ENCODE peak calls at places on chromosomes 16 and 17, in six cellular contexts. X is lower lobe of right lung; R is gastrocnemius medialis; J is left lung; Y is nucleus accumbens; A is CD4-positive, alpha-beta T cell. G is an unnamed sample.

GRCh38 chr17:79073016-79073705 is 1.5 kb upstream of the ENGASE start:
- DNase-seq in J (no peak), R (no peak), A (no peak), Y (no peak), X (peak; percentile 30), G (no peak)

GRCh38 chr16:85042126-85042525 is 14.5 kb downstream of the KIAA0513 start:
- DNase-seq in A (no peak), R (no peak), X (no peak), J (no peak), Y (no peak), G (no peak)

GRCh38 chr16:1696863-1697262 is 9.1 kb upstream of the MAPK8IP3 start:
- DNase-seq in X (no peak), J (no peak), A (no peak), R (no peak), Y (no peak), G (no peak)

GRCh38 chr17:64354824-64355535 is 35.7 kb downstream of the PECAM1 start:
- DNase-seq in J (peak; percentile 12), Y (no peak), R (no peak), X (no peak), A (no peak), G (no peak)

GRCh38 chr17:48457080-48457836 is 27.2 kb upstream of the SKAP1 start:
- DNase-seq in R (no peak), X (peak; percentile 77), A (peak; percentile 76), Y (peak; percentile 4), J (peak; percentile 88), G (peak; percentile 69)

GRCh38 chr16:72910875-72911274 is 137.1 kb downstream of the ZFHX3 start:
- DNase-seq in J (no peak), R (no peak), A (no peak), Y (no peak), X (no peak), G (no peak)

GRCh38 chr17:70274255-70274654 is 104.9 kb downstream of the KCNJ2 start:
- DNase-seq in R (no peak), J (no peak), X (no peak), A (no peak), Y (no peak), G (no peak)

GRCh38 chr17:57873261-57874057 is 23.6 kb upstream of the MRPS23 start:
- DNase-seq in Y (no peak), J (no peak), X (no peak), A (no peak), R (no peak), G (peak; percentile 60)

GRCh38 chr17:49995055-49995738 is at the start of gene DLX3:
- DNase-seq in X (peak; percentile 83), R (no peak), Y (no peak), J (peak; percentile 91), A (no peak), G (peak; percentile 92)

GRCh38 chr17:43641416-43641815 is 20.3 kb downstream of the MEOX1 start:
- DNase-seq in Y (no peak), A (no peak), R (no peak), J (peak; percentile 48), X (no peak), G (no peak)

GRCh38 chr16:87543436-87544191 is 50.8 kb upstream of the ZCCHC14 start:
- DNase-seq in R (no peak), Y (no peak), X (no peak), A (no peak), J (no peak), G (no peak)

GRCh38 chr16:19463468-19464315 is 46.0 kb downstream of the TMC5 start:
- DNase-seq in J (no peak), R (no peak), Y (no peak), X (no peak), A (no peak), G (peak; percentile 80)

GRCh38 chr17:57655564-57655963 is 89.5 kb downstream of the CCDC182 start:
- DNase-seq in X (no peak), R (no peak), J (no peak), A (no peak), Y (no peak), G (no peak)

GRCh38 chr17:77905266-77905665 is 53.2 kb upstream of the TNRC6C start:
- DNase-seq in X (no peak), R (no peak), Y (no peak), J (peak; percentile 38), A (no peak), G (no peak)

GRCh38 chr17:80142929-80143328 is 4.0 kb downstream of the EIF4A3 start:
- DNase-seq in J (no peak), X (no peak), Y (no peak), R (no peak), A (no peak), G (no peak)

GRCh38 chr17:4598776-4599504 is 14.6 kb downstream of the SMTNL2 start:
- DNase-seq in X (no peak), A (no peak), J (peak; percentile 60), R (peak; percentile 80), Y (no peak), G (no peak)

GRCh38 chr16:88871349-88871702 is 4.9 kb upstream of the PABPN1L start:
- DNase-seq in R (no peak), A (no peak), X (no peak), J (no peak), Y (no peak), G (no peak)

GRCh38 chr17:48283390-48283789 is 146.6 kb downstream of the SKAP1 start:
- DNase-seq in R (no peak), A (no peak), Y (no peak), J (no peak), X (no peak), G (peak; percentile 5)

GRCh38 chr17:77308768-77309726 is 168.3 kb downstream of the SEC14L1 start:
- DNase-seq in Y (no peak), X (peak; percentile 71), A (no peak), J (no peak), R (no peak), G (no peak)

GRCh38 chr17:48577330-48577945 is 712 bp downstream of the HOXB4 start:
- DNase-seq in J (no peak), X (no peak), Y (no peak), A (no peak), R (no peak), G (no peak)

GRCh38 chr17:62062313-62062712 is 2.8 kb downstream of the MED13 start:
- DNase-seq in R (no peak), X (no peak), A (no peak), Y (no peak), J (no peak), G (no peak)

GRCh38 chr17:19310151-19310550 is 52.4 kb downstream of the B9D1 start:
- DNase-seq in Y (no peak), X (peak; percentile 10), J (no peak), R (no peak), A (no peak), G (no peak)

GRCh38 chr17:73105448-73105847 is 13.0 kb upstream of the SLC39A11 start:
- DNase-seq in Y (no peak), J (no peak), A (no peak), X (no peak), R (no peak), G (no peak)

GRCh38 chr16:18800674-18801196 is 614 bp downstream of the ARL6IP1 start:
- DNase-seq in R (no peak), Y (no peak), J (no peak), X (no peak), A (no peak), G (peak; percentile 44)

GRCh38 chr16:89489731-89490385 is 503 bp downstream of the ANKRD11 start:
- DNase-seq in A (no peak), Y (no peak), J (peak; percentile 85), R (no peak), X (peak; percentile 52), G (no peak)

GRCh38 chr17:1916339-1916738 is 86.5 kb downstream of the RPA1 start:
- DNase-seq in J (peak; percentile 30), R (no peak), A (no peak), X (no peak), Y (no peak), G (no peak)

GRCh38 chr16:4693956-4694663 is 748 bp downstream of the NUDT16L1 start:
- DNase-seq in J (peak; percentile 85), X (peak; percentile 67), Y (no peak), A (peak; percentile 64), R (no peak), G (peak; percentile 58)

GRCh38 chr16:11792404-11793260 is 4.4 kb downstream of the ZC3H7A start:
- DNase-seq in A (no peak), Y (no peak), X (peak; percentile 67), J (no peak), R (peak; percentile 46), G (no peak)

GRCh38 chr17:43515641-43516040 is 30.5 kb downstream of the ETV4 start:
- DNase-seq in Y (no peak), X (no peak), R (no peak), J (no peak), A (no peak), G (no peak)

GRCh38 chr16:64339052-64339770 is 782.7 kb downstream of the CDH11 start:
- DNase-seq in X (no peak), A (no peak), Y (no peak), R (no peak), J (no peak), G (peak; percentile 2)

GRCh38 chr17:41457656-41458055 is 9.5 kb downstream of the KRT32 start:
- DNase-seq in X (no peak), Y (no peak), J (no peak), R (no peak), A (no peak), G (no peak)

GRCh38 chr16:8254425-8254824 is 335.9 kb downstream of the TMEM114 start:
- DNase-seq in Y (no peak), J (no peak), A (no peak), R (no peak), X (no peak), G (no peak)

GRCh38 chr16:28879841-28880588 is 1.7 kb downstream of the ATP2A1 start:
- DNase-seq in R (peak; percentile 86), X (peak; percentile 88), A (peak; percentile 91), J (peak; percentile 94), Y (peak; percentile 78), G (peak; percentile 93)

GRCh38 chr17:41707803-41708669 is 4.1 kb upstream of the GAST start:
- DNase-seq in Y (no peak), A (no peak), X (no peak), R (no peak), J (no peak), G (no peak)

GRCh38 chr17:82272495-82273326 is 789 bp downstream of the CSNK1D start:
- DNase-seq in R (peak; percentile 44), Y (peak; percentile 50), A (peak; percentile 47), J (peak; percentile 86), X (peak; percentile 73), G (peak; percentile 39)

GRCh38 chr16:7602424-7602935 is 269.8 kb downstream of the RBFOX1 start:
- DNase-seq in R (no peak), J (no peak), X (no peak), A (no peak), Y (no peak), G (peak; percentile 32)

GRCh38 chr17:68539536-68540469 is 27.6 kb downstream of the PRKAR1A start:
- DNase-seq in J (no peak), A (no peak), X (peak; percentile 61), R (no peak), Y (no peak), G (peak; percentile 61)

GRCh38 chr17:70552230-70552981 is 383.1 kb downstream of the KCNJ2 start:
- DNase-seq in J (no peak), Y (no peak), R (peak; percentile 3), A (no peak), X (no peak), G (peak; percentile 38)